ENCODE peak calls at places on chromosomes 1 and 21, in four cellular contexts. One of them, this sample, is unnamed.

GRCh38 chr21:31707499-31707898 is 24.4 kb downstream of the SCAF4 start:
- DNase-seq in GOT3: no peak
- DNase-seq in fibroblast of mammary gland: no peak
- DNase-seq in stimulated activated CD8-positive, alpha-beta memory T cell treated with anti-CD3 and anti-CD28 coated beads, Interleukin-4, amount 100 ng/mL, for 4 hours: no peak
- DNase-seq in this sample: no peak

GRCh38 chr1:33086384-33086850 is 5.5 kb downstream of the AZIN2 start:
- DNase-seq in GOT3: no peak
- DNase-seq in fibroblast of mammary gland: peak; percentile 85
- DNase-seq in stimulated activated CD8-positive, alpha-beta memory T cell treated with anti-CD3 and anti-CD28 coated beads, Interleukin-4, amount 100 ng/mL, for 4 hours: no peak
- DNase-seq in this sample: no peak

GRCh38 chr1:15411593-15412487 is 2.2 kb downstream of the EFHD2 start:
- DNase-seq in GOT3: no peak
- DNase-seq in fibroblast of mammary gland: no peak
- DNase-seq in stimulated activated CD8-positive, alpha-beta memory T cell treated with anti-CD3 and anti-CD28 coated beads, Interleukin-4, amount 100 ng/mL, for 4 hours: no peak
- DNase-seq in this sample: no peak

GRCh38 chr1:188735567-188735966 is 1742.1 kb downstream of the BRINP3 start:
- DNase-seq in GOT3: no peak
- DNase-seq in fibroblast of mammary gland: no peak
- DNase-seq in stimulated activated CD8-positive, alpha-beta memory T cell treated with anti-CD3 and anti-CD28 coated beads, Interleukin-4, amount 100 ng/mL, for 4 hours: no peak
- DNase-seq in this sample: no peak

GRCh38 chr1:202274611-202275010 is 67.1 kb downstream of the UBE2T start:
- DNase-seq in GOT3: no peak
- DNase-seq in fibroblast of mammary gland: peak; percentile 44
- DNase-seq in stimulated activated CD8-positive, alpha-beta memory T cell treated with anti-CD3 and anti-CD28 coated beads, Interleukin-4, amount 100 ng/mL, for 4 hours: no peak
- DNase-seq in this sample: peak; percentile 12

GRCh38 chr1:7993593-7994479 is 32.3 kb downstream of the ERRFI1 start:
- DNase-seq in GOT3: no peak
- DNase-seq in fibroblast of mammary gland: peak; percentile 93
- DNase-seq in stimulated activated CD8-positive, alpha-beta memory T cell treated with anti-CD3 and anti-CD28 coated beads, Interleukin-4, amount 100 ng/mL, for 4 hours: no peak
- DNase-seq in this sample: no peak

GRCh38 chr1:96360036-96360795 is 361.4 kb upstream of the PTBP2 start:
- DNase-seq in GOT3: no peak
- DNase-seq in fibroblast of mammary gland: peak; percentile 76
- DNase-seq in stimulated activated CD8-positive, alpha-beta memory T cell treated with anti-CD3 and anti-CD28 coated beads, Interleukin-4, amount 100 ng/mL, for 4 hours: no peak
- DNase-seq in this sample: no peak

GRCh38 chr1:40185951-40186864 is 25.0 kb downstream of the RLF start:
- DNase-seq in GOT3: no peak
- DNase-seq in fibroblast of mammary gland: peak; percentile 44
- DNase-seq in stimulated activated CD8-positive, alpha-beta memory T cell treated with anti-CD3 and anti-CD28 coated beads, Interleukin-4, amount 100 ng/mL, for 4 hours: peak; percentile 24
- DNase-seq in this sample: peak; percentile 21

GRCh38 chr1:54421101-54421504 is 14.9 kb upstream of the SSBP3 start:
- DNase-seq in GOT3: no peak
- DNase-seq in fibroblast of mammary gland: peak; percentile 58
- DNase-seq in stimulated activated CD8-positive, alpha-beta memory T cell treated with anti-CD3 and anti-CD28 coated beads, Interleukin-4, amount 100 ng/mL, for 4 hours: no peak
- DNase-seq in this sample: no peak

GRCh38 chr1:166903232-166903631 is 27.2 kb upstream of the TADA1 start:
- DNase-seq in GOT3: no peak
- DNase-seq in fibroblast of mammary gland: no peak
- DNase-seq in stimulated activated CD8-positive, alpha-beta memory T cell treated with anti-CD3 and anti-CD28 coated beads, Interleukin-4, amount 100 ng/mL, for 4 hours: no peak
- DNase-seq in this sample: no peak

GRCh38 chr1:2927393-2927792 is 93.9 kb upstream of the ACTRT2 start:
- DNase-seq in GOT3: no peak
- DNase-seq in fibroblast of mammary gland: no peak
- DNase-seq in stimulated activated CD8-positive, alpha-beta memory T cell treated with anti-CD3 and anti-CD28 coated beads, Interleukin-4, amount 100 ng/mL, for 4 hours: no peak
- DNase-seq in this sample: no peak